ENCODE peak calls at places on chromosomes 1 and 21, in six cellular contexts. T is uterus, K is spleen, R is transverse colon, N is suprapubic skin, Q is heart left ventricle. C is an unnamed sample.
A peak's percentile ranks its signal among the peaks of the same experiment; 100 is the strongest.

GRCh38 chr1:193431265-193431977 is 245.0 kb upstream of the B3GALT2 start:
- DNase-seq in T (no peak), K (no peak), R (no peak), N (no peak), Q (no peak), C (no peak)

GRCh38 chr1:202193614-202194327 is at the start of gene LGR6:
- DNase-seq in T (no peak), K (peak; percentile 73), R (no peak), N (no peak), Q (no peak), C (no peak)

GRCh38 chr1:210366767-210367166 is 38.1 kb downstream of the HHAT start:
- DNase-seq in T (no peak), K (no peak), R (no peak), N (no peak), Q (no peak), C (no peak)

GRCh38 chr1:64654519-64655341 is 90.1 kb upstream of the RAVER2 start:
- DNase-seq in T (peak; percentile 50), K (no peak), R (no peak), N (no peak), Q (no peak), C (no peak)

GRCh38 chr1:26570287-26570686 is 40.7 kb downstream of the RPS6KA1 start:
- DNase-seq in T (no peak), K (no peak), R (no peak), N (no peak), Q (no peak), C (no peak)

GRCh38 chr1:37481289-37482003 is 7.1 kb downstream of the ZC3H12A start:
- DNase-seq in T (no peak), K (peak; percentile 78), R (peak; percentile 13), N (peak; percentile 67), Q (no peak), C (peak; percentile 85)

GRCh38 chr1:232524056-232524455 is 105.9 kb downstream of the SIPA1L2 start:
- DNase-seq in T (no peak), K (no peak), R (no peak), N (no peak), Q (no peak), C (no peak)

GRCh38 chr1:235293322-235293942 is 34.5 kb downstream of the ARID4B start:
- DNase-seq in T (no peak), K (no peak), R (no peak), N (no peak), Q (no peak), C (no peak)

GRCh38 chr1:229204863-229205777 is 65.8 kb upstream of the RAB4A start:
- DNase-seq in T (peak; percentile 76), K (no peak), R (no peak), N (no peak), Q (no peak), C (no peak)

GRCh38 chr1:234862944-234863515 is 253.1 kb upstream of the IRF2BP2 start:
- DNase-seq in T (peak; percentile 75), K (peak; percentile 80), R (peak; percentile 69), N (peak; percentile 89), Q (peak; percentile 84), C (peak; percentile 82)

GRCh38 chr1:39713557-39713956 is 22.3 kb upstream of the HPCAL4 start:
- DNase-seq in T (no peak), K (no peak), R (no peak), N (no peak), Q (no peak), C (no peak)

GRCh38 chr1:204991342-204991844 is 51.6 kb upstream of the CNTN2 start:
- DNase-seq in T (no peak), K (no peak), R (no peak), N (no peak), Q (no peak), C (no peak)

GRCh38 chr1:2388004-2388913 is 3.1 kb downstream of the MORN1 start:
- DNase-seq in T (no peak), K (peak; percentile 72), R (no peak), N (no peak), Q (no peak), C (peak; percentile 81)

GRCh38 chr1:94702440-94702810 is 117.7 kb upstream of the SLC44A3 start:
- DNase-seq in T (peak; percentile 73), K (no peak), R (no peak), N (no peak), Q (no peak), C (peak; percentile 59)

GRCh38 chr1:3349161-3349967 is 105.1 kb upstream of the ARHGEF16 start:
- DNase-seq in T (no peak), K (no peak), R (no peak), N (no peak), Q (peak; percentile 82), C (no peak)

GRCh38 chr21:34690041-34690792 is 21.4 kb downstream of the CLIC6 start:
- DNase-seq in T (no peak), K (no peak), R (peak; percentile 47), N (no peak), Q (no peak), C (no peak)

GRCh38 chr1:43360616-43361015 is 1.8 kb downstream of the CDC20 start:
- DNase-seq in T (no peak), K (no peak), R (no peak), N (no peak), Q (no peak), C (no peak)

GRCh38 chr1:43358121-43358745 is 548 bp upstream of the CDC20 start:
- DNase-seq in T (no peak), K (no peak), R (peak; percentile 64), N (no peak), Q (no peak), C (no peak)

GRCh38 chr1:43359696-43360095 is 915 bp downstream of the CDC20 start:
- DNase-seq in T (no peak), K (no peak), R (no peak), N (no peak), Q (no peak), C (no peak)

GRCh38 chr1:43357251-43357650 is 1.5 kb upstream of the CDC20 start:
- DNase-seq in T (no peak), K (no peak), R (no peak), N (no peak), Q (no peak), C (no peak)

GRCh38 chr1:43358746-43359693 is at the start of gene CDC20:
- DNase-seq in T (peak; percentile 98), K (peak; percentile 98), R (peak; percentile 100), N (peak; percentile 100), Q (peak; percentile 98), C (peak; percentile 100)
- TF ChIP-seq POLR2A in T (peak; percentile 10), K (no peak), R (no peak), N (no peak), Q (no peak), C (no peak)

GRCh38 chr1:48035371-48036141 is 38.4 kb upstream of the TRABD2B start:
- DNase-seq in T (no peak), K (no peak), R (no peak), N (peak; percentile 21), Q (peak; percentile 35), C (no peak)

GRCh38 chr1:48036693-48037386 is 39.7 kb upstream of the TRABD2B start:
- DNase-seq in T (no peak), K (no peak), R (no peak), N (peak; percentile 4), Q (no peak), C (no peak)

GRCh38 chr1:48038273-48038767 is 41.1 kb upstream of the TRABD2B start:
- DNase-seq in T (no peak), K (no peak), R (no peak), N (peak; percentile 2), Q (no peak), C (no peak)

GRCh38 chr1:48040122-48040521 is 42.9 kb upstream of the TRABD2B start:
- DNase-seq in T (no peak), K (no peak), R (no peak), N (no peak), Q (no peak), C (no peak)

DNA sequence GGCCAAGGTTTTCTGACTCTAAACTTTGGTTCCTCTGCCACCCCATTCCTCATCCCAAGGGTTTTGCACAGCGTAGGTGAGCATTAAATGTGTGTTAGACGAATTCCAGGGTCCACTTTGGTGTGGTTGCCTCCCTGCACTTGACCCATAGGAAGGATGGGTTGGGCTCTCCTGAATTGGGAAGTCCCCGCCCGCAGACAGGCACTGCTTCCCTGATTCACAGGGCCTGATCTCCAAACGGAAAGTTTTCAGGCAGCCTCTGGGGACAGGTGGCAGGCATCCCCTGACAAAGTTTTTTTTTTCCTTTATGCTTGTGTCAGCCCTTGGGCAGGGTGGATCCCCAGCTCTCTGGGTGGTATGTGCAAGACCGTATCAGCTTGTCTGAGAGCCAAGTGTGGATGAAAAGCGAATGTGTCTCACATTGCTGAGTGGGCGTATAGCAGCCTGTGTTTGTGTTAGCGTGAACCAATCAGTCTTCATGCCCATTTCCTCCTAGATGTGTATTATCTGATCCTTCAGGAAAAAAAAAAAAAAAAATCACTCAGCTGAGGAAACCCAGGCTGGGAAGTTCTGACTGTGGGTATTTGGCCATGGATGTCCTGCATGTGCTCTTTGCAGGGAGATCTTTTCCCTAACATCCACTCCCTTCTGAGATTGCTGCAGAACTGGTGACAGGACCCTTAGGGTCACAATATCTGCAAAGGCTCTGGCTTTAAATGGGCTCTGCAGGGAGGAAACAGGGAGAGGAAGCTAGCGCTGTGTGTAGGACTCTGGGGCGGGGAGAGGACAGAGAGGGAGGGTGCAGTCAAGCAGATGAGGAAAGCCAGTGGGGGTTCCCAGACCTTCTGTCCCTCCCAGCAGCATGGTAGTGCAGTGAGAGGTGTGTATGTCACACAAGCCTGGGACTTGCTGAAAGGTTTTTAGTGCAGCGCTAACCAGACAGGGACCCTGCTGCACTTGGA is 42.2 kb upstream of the TRABD2B start:
- DNase-seq in T (no peak), K (no peak), R (no peak), N (no peak), Q (peak; percentile 21), C (no peak)
- TF ChIP-seq POLR2A in T (no peak), K (no peak), R (no peak), N (no peak), Q (no peak), C (no peak)

GRCh38 chr1:7437036-7437435 is 334.1 kb upstream of the VAMP3 start:
- DNase-seq in T (no peak), K (no peak), R (no peak), N (no peak), Q (no peak), C (no peak)
- TF ChIP-seq POLR2A in T (no peak), K (no peak), R (no peak), N (no peak), Q (no peak), C (no peak)

GRCh38 chr1:228109073-228109961 is at the start of gene MRPL55:
- DNase-seq in T (peak; percentile 97), K (peak; percentile 100), R (peak; percentile 99), N (peak; percentile 99), Q (peak; percentile 96), C (peak; percentile 98)
- TF ChIP-seq POLR2A in T (peak; percentile 93), K (peak; percentile 66), R (peak; percentile 98), N (peak; percentile 54), Q (peak; percentile 48), C (no peak)